ENCODE peak calls at places on chromosomes 1 and 21, in four cellular contexts. W is HepG2, K is K562, S is GM12878. X is an unnamed sample.

GRCh38 chr1:169711469-169712308 is at the start of gene SELL:
- DNase-seq in W (peak), K (peak), S (peak), X (peak)

GRCh38 chr1:152622803-152623202 is at the start of gene LCE3A:
- DNase-seq in W (no peak), K (no peak), S (no peak), X (no peak)

GRCh38 chr1:218742478-218743260 is 397.5 kb downstream of the TGFB2 start:
- DNase-seq in W (no peak), K (no peak), S (no peak), X (no peak)

GRCh38 chr1:150927629-150928028 is 1.5 kb downstream of the SETDB1 start:
- DNase-seq in W (no peak), K (no peak), S (no peak), X (no peak)

GRCh38 chr1:203626910-203627246 is 246 bp downstream of the ATP2B4 start:
- DNase-seq in W (no peak), K (no peak), S (no peak), X (no peak)

GRCh38 chr1:44406761-44407429 is 1.8 kb downstream of the RNF220 start:
- DNase-seq in W (no peak), K (no peak), S (no peak), X (no peak)

GRCh38 chr1:214505134-214505533 is 46.3 kb downstream of the PTPN14 start:
- DNase-seq in W (peak), K (no peak), S (no peak), X (no peak)

GRCh38 chr1:151972533-151973270 is 21.0 kb downstream of the S100A10 start:
- DNase-seq in W (no peak), K (peak), S (no peak), X (no peak)

GRCh38 chr1:101282314-101283087 is 45.7 kb downstream of the S1PR1 start:
- DNase-seq in W (no peak), K (no peak), S (no peak), X (no peak)

GRCh38 chr1:174968750-174969244 is 30.9 kb upstream of the CACYBP start:
- DNase-seq in W (no peak), K (no peak), S (peak), X (no peak)

GRCh38 chr1:173208146-173208545 is 1.0 kb upstream of the TNFSF4 start:
- DNase-seq in W (no peak), K (no peak), S (no peak), X (no peak)

GRCh38 chr1:161954050-161954449 is 69.6 kb downstream of the OLFML2B start:
- DNase-seq in W (no peak), K (no peak), S (no peak), X (no peak)

GRCh38 chr1:2543543-2544092 is 12.6 kb upstream of the TNFRSF14 start:
- DNase-seq in W (no peak), K (no peak), S (no peak), X (no peak)

GRCh38 chr1:74674278-74675048 is 871 bp upstream of the ERICH3 start:
- DNase-seq in W (no peak), K (no peak), S (no peak), X (no peak)

GRCh38 chr1:36482724-36483388 is at the start of gene CSF3R:
- DNase-seq in W (no peak), K (no peak), S (no peak), X (no peak)

GRCh38 chr1:88462481-88463261 is 221.4 kb upstream of the PKN2 start:
- DNase-seq in W (no peak), K (no peak), S (no peak), X (peak)

GRCh38 chr1:185581020-185581419 is 153.2 kb upstream of the HMCN1 start:
- DNase-seq in W (peak), K (no peak), S (no peak), X (no peak)

GRCh38 chr1:167757433-167758309 is 35.9 kb downstream of the MPZL1 start:
- DNase-seq in W (no peak), K (no peak), S (no peak), X (no peak)

GRCh38 chr1:224211262-224211962 is 28.4 kb downstream of the DEGS1 start:
- DNase-seq in W (peak), K (no peak), S (no peak), X (no peak)

GRCh38 chr21:38129711-38130110 is 127.1 kb upstream of the KCNJ15 start:
- DNase-seq in W (no peak), K (no peak), S (no peak), X (no peak)

GRCh38 chr1:59375321-59376220 is 78.7 kb downstream of the FGGY start:
- DNase-seq in W (no peak), K (no peak), S (no peak), X (no peak)

GRCh38 chr1:213564215-213564659 is 423.5 kb upstream of the PROX1 start:
- DNase-seq in W (peak), K (no peak), S (no peak), X (no peak)

GRCh38 chr1:111236379-111236778 is 8.9 kb downstream of the CHI3L2 start:
- DNase-seq in W (peak), K (no peak), S (no peak), X (no peak)

GRCh38 chr1:244642988-244643387 is 9.9 kb upstream of the DESI2 start:
- DNase-seq in W (no peak), K (no peak), S (no peak), X (no peak)

GRCh38 chr1:214451591-214451990 is 99.8 kb downstream of the PTPN14 start:
- DNase-seq in W (no peak), K (no peak), S (no peak), X (no peak)

GRCh38 chr21:26513212-26513611 is 59.9 kb downstream of the CYYR1 start:
- DNase-seq in W (no peak), K (no peak), S (no peak), X (no peak)

GRCh38 chr1:38451541-38451993 is 405.0 kb upstream of the POU3F1 start:
- DNase-seq in W (no peak), K (no peak), S (no peak), X (no peak)

DNA sequence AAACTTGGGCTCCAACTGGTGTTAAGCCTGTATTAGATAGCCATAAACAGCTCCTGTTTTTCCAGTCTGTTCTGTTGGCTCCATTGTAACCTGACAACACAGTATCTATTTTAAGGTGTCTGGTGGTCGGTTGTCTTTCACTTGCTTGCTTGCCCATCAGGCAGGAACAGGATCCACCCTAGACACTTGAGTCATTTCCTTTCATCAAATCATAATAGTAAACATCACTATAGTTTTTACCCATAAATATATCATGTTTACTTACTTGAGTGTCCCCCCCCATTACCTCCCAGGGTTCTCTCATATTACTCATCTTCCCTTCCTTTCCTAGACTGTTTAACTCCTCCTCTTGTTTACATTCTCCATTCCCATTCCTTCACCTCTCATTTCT is 2.9 kb downstream of the DDI2 start:
- DNase-seq in W (no peak), K (no peak), S (no peak), X (no peak)
- H3K4me3 ChIP-seq in W (peak), K (peak), S (peak), X (no peak)

GRCh38 chr1:19762175-19762779 is 37.4 kb downstream of the TMCO4 start:
- DNase-seq in W (peak), K (peak), S (no peak), X (no peak)
- TF ChIP-seq ATF2 in W (no peak), K (no peak), S (no peak), X (no peak)

DNA sequence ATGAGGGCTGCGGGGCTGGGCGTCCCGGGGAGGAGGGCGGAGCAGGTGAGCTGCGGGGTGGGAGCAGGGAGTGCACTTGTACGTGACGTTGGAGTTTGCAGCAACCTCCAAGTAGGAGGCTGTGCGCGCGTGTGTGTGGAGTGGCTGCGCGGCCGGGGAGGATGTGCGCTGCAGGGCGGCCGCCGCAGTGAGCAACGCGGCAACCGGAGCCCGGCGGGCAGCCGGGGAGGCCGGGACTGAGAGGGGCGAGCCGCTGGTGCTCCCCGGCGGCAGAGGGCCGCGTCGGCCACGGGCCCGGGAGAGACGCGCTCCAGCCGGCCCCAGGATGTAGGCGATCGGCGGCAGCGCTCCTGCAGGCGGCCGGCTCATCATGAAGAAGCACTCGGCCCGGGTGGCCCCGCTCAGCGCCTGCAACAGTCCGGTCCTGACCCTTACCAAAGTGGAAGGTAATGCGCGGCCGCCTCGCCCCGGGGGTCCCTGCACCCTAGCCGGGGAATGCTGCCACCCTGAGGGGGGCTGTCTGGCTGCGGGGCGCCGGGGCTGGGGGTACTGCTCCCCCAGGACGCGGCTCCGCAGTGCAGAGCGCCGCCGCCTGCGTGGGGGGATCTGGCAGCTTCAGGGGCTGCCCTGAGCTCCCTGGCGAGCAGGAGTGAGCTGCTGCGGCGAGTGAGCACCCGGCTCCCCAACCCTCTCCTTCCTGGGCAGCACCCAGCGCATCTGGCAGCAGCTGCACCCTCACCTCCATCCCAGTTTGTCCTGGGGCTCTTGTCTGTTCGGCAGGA is 158.9 kb upstream of the COA6 start:
- DNase-seq in W (no peak), K (no peak), S (no peak), X (no peak)
- H3K4me3 ChIP-seq in W (peak), K (no peak), S (peak), X (peak)

DNA sequence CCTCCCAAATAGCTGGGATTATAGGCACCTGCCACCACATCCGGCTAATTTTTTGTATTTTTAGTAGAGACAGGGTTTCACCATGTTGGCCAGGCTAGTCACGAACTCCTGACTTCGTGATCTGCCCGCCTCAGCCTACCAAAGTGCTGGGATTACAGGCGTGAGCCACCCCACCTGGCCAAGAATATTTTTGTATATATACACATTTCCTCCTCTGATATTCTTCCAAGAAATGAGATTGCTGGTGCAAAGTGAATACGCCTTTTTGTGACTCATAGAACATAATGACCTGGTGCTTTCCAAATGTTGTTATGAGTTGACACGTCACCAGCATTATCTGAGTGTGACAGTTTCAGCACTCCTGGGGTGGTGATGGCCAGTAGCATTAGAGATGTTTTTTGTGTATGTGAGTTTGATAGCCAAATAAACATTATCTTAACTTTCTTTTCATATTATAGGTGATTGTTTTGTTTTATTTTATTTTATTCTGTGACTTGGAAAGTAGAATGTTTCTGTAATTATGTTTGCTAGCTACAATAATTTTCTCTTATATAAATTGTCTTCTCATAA is 54.9 kb downstream of the KCNK1 start:
- DNase-seq in W (no peak), K (peak), S (peak), X (no peak)
- TF ChIP-seq ATF2 in W (no peak), K (no peak), S (no peak), X (no peak)

GRCh38 chr1:8312235-8313218 is 5.4 kb upstream of the SLC45A1 start:
- DNase-seq in W (peak), K (no peak), S (no peak), X (no peak)
- H3K4me3 ChIP-seq in W (no peak), K (no peak), S (no peak), X (no peak)

GRCh38 chr1:54337928-54338327 is 68.3 kb downstream of the SSBP3 start:
- DNase-seq in W (no peak), K (no peak), S (no peak), X (no peak)
- TF ChIP-seq ATF2 in W (no peak), K (no peak), S (no peak), X (no peak)

X was measured in H1.